ENCODE peak calls at places on chromosomes 12 and 14, in seven cellular contexts. R, G, M, Z, O, D and W are unnamed samples.

GRCh38 chr14:54724123-54724522 is 157.2 kb downstream of the SAMD4A start:
- DNase-seq in R (no peak), G (no peak), M (no peak), Z (no peak), O (no peak), D (no peak), W (no peak)

GRCh38 chr14:76977793-76978730 is 50.4 kb downstream of the IRF2BPL start:
- DNase-seq in R (peak; percentile 83), G (no peak), M (peak; percentile 91), Z (no peak), O (peak; percentile 48), D (peak; percentile 92), W (no peak)

GRCh38 chr12:16189849-16190248 is 87.6 kb downstream of the SLC15A5 start:
- DNase-seq in R (no peak), G (no peak), M (peak; percentile 28), Z (no peak), O (no peak), D (peak; percentile 4), W (no peak)

GRCh38 chr12:111467092-111467861 is 61.6 kb downstream of the SH2B3 start:
- DNase-seq in R (peak; percentile 46), G (peak; percentile 29), M (peak; percentile 65), Z (no peak), O (peak; percentile 30), D (no peak), W (no peak)

GRCh38 chr12:124906606-124907261 is 7.7 kb downstream of the UBC start:
- DNase-seq in R (peak; percentile 94), G (peak; percentile 96), M (peak; percentile 90), Z (peak; percentile 91), O (peak; percentile 92), D (peak; percentile 98), W (peak; percentile 86)

GRCh38 chr12:54398995-54399793 is 14.7 kb upstream of the ZNF385A start:
- DNase-seq in R (peak; percentile 87), G (peak; percentile 92), M (peak; percentile 78), Z (peak; percentile 94), O (peak; percentile 98), D (peak; percentile 87), W (peak; percentile 85)

GRCh38 chr12:115975411-115975810 is 302.1 kb downstream of the MED13L start:
- DNase-seq in R (no peak), G (no peak), M (no peak), Z (no peak), O (no peak), D (no peak), W (no peak)

GRCh38 chr12:87127272-87127671 is 871.1 kb upstream of the MGAT4C start:
- DNase-seq in R (no peak), G (no peak), M (peak; percentile 61), Z (no peak), O (no peak), D (no peak), W (no peak)

GRCh38 chr12:76874491-76875190 is 4.2 kb downstream of the CSRP2 start:
- DNase-seq in R (no peak), G (peak; percentile 72), M (no peak), Z (peak; percentile 83), O (peak; percentile 67), D (no peak), W (no peak)

GRCh38 chr14:85688024-85688423 is 158.1 kb downstream of the FLRT2 start:
- DNase-seq in R (peak; percentile 42), G (no peak), M (peak; percentile 31), Z (no peak), O (no peak), D (no peak), W (no peak)

GRCh38 chr12:2353281-2353680 is 300.5 kb downstream of the CACNA1C start:
- DNase-seq in R (no peak), G (no peak), M (no peak), Z (no peak), O (no peak), D (no peak), W (no peak)

GRCh38 chr12:67826946-67827719 is 162.1 kb upstream of the IFNG-AS1 start:
- DNase-seq in R (peak; percentile 71), G (no peak), M (peak; percentile 66), Z (no peak), O (no peak), D (no peak), W (no peak)

GRCh38 chr14:92963301-92964123 is 40.6 kb downstream of the CHGA start:
- DNase-seq in R (no peak), G (no peak), M (no peak), Z (no peak), O (no peak), D (no peak), W (no peak)

GRCh38 chr12:94690199-94690695 is 39.9 kb upstream of the TMCC3 start:
- DNase-seq in R (peak; percentile 34), G (no peak), M (no peak), Z (no peak), O (no peak), D (peak; percentile 38), W (no peak)

GRCh38 chr12:124551268-124552144 is 15.9 kb downstream of the NCOR2 start:
- DNase-seq in R (peak; percentile 68), G (peak; percentile 89), M (peak; percentile 33), Z (peak; percentile 83), O (no peak), D (peak; percentile 36), W (no peak)

GRCh38 chr14:103500148-103500990 is 22.3 kb downstream of the CKB start:
- DNase-seq in R (peak; percentile 82), G (peak; percentile 86), M (peak; percentile 81), Z (peak; percentile 87), O (peak; percentile 92), D (peak; percentile 79), W (peak; percentile 82)

GRCh38 chr12:101876861-101877815 is at the start of gene DRAM1:
- DNase-seq in R (peak; percentile 95), G (peak; percentile 80), M (peak; percentile 89), Z (peak; percentile 88), O (peak; percentile 85), D (peak; percentile 95), W (peak; percentile 69)

GRCh38 chr12:2256453-2256852 is 203.7 kb downstream of the CACNA1C start:
- DNase-seq in R (peak; percentile 90), G (no peak), M (peak; percentile 95), Z (no peak), O (no peak), D (no peak), W (no peak)

GRCh38 chr12:77070382-77071294 is 5.3 kb upstream of the E2F7 start:
- DNase-seq in R (no peak), G (no peak), M (no peak), Z (no peak), O (no peak), D (no peak), W (no peak)

GRCh38 chr12:130364578-130364977 is 26.9 kb downstream of the PIWIL1 start:
- DNase-seq in R (no peak), G (no peak), M (no peak), Z (no peak), O (no peak), D (no peak), W (no peak)

GRCh38 chr14:20631821-20632389 is 9.6 kb downstream of the OR6S1 start:
- DNase-seq in R (peak; percentile 69), G (peak; percentile 86), M (peak; percentile 56), Z (peak; percentile 74), O (peak; percentile 67), D (peak; percentile 40), W (no peak)

GRCh38 chr14:67837011-67837624 is 17.5 kb downstream of the RAD51B start:
- DNase-seq in R (peak; percentile 85), G (peak; percentile 77), M (peak; percentile 88), Z (no peak), O (no peak), D (peak; percentile 59), W (no peak)

DNA sequence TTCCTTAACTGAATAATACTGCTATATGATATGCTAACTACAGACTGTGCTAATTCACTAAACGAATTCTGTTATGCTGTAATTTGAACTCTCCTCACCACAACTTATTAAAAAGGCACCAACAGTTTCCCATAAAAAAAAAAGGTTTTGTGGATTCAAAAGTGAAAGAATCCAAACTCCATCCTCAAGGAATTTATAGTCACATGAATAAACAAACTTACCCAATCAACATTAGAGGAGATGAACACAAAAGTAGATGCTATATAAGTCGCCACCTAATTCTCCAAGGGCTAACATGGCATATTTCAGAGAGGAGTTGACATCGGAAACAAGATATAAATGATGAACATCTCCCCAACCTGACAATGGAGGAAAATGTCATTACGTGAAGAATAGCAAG is 265.4 kb upstream of the PRKD1 start:
- DNase-seq in R (no peak), G (no peak), M (no peak), Z (no peak), O (no peak), D (no peak), W (no peak)
- H3K9ac ChIP-seq in R (peak overlapping the region; percentile 85), G (no peak overlapping the region), M (no peak overlapping the region), Z (no peak overlapping the region), O (no peak overlapping the region), D (no peak overlapping the region), W (no peak overlapping the region)

DNA sequence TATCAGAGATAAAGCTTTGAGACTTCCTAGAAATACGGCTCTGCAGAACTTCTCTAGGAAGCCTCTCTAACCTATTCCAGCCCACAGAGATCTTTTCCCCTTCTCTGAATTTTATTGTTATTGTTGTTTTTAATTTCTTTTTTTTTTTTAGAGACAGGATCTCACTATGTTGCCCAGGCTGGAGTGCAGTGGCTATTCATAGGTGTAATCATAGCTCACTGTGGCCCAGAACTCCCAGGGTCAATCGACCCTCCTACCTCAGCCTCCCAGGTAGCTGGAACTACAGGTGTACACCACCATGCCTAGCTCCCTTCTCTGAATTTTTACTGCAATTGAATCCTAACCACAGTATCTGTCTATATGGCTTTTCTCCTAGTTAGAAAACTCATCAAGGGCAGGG is 19.6 kb downstream of the SLC7A8 start:
- DNase-seq in R (no peak), G (no peak), M (no peak), Z (no peak), O (no peak), D (no peak), W (no peak)
- H4K8ac ChIP-seq in R (no peak overlapping the region), G (no peak overlapping the region), M (no peak overlapping the region), Z (no peak overlapping the region), O (no peak overlapping the region), D (no peak overlapping the region), W (no peak overlapping the region)

DNA sequence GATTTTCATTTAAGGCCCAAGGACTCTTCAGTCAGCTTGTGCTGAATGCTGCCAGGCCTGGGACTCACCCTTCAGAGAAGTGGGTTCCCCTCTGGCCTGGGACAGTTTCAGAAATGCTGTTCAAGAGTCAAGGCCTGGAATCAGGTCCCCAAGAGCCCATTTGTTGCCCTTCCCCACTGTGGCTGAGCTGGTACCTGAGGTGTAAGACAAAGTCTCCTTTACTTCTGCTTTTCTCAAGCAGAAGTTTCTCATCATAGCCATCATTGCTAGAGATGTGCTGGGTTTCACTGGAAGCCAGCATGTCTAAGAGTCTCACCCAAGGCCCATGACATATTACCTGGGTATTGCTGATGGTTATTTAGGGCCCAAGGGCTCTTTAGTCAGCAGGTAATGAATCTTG is 8.9 kb downstream of the FANCM start:
- DNase-seq in R (no peak), G (no peak), M (no peak), Z (no peak), O (no peak), D (no peak), W (no peak)
- H3K27me3 ChIP-seq in R (no peaks in the 10 kb centered on the region), G (no peaks in the 10 kb centered on the region), M (no peaks in the 10 kb centered on the region), Z (no peaks in the 10 kb centered on the region), O (no peaks in the 10 kb centered on the region), D (no peaks in the 10 kb centered on the region), W (no peaks in the 10 kb centered on the region)

DNA sequence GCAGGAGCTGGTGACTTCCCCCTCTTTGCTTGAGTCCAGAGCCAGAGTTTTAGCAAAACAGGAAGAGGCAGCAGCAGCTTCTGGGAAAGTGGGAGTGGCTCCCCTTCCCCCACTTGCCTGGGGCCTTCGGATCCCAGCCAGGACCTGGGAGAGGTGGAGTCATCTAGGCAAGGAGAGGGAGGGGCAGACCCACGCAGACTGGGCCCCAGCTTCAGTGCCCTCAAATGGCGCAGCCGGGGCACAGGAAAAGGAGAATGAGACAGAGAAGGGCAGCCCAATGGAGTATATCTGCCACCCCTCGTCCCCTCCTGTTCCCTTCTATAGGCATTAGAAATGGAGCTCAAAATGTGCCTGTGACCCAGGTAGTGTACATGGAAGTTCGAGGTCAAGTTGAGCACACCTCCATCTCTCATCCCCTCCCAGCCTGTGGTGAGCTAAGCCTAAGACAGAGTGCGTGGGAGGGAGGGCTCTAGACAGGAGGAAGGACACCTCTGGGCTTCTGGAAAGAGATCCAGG is 9.3 kb upstream of the HDAC7 start:
- DNase-seq in R (peak; percentile 53), G (peak; percentile 84), M (peak; percentile 59), Z (peak; percentile 83), O (no peak), D (no peak), W (no peak)
- H3K9ac ChIP-seq in R (peak overlapping the region; percentile 75), G (peak overlapping the region; percentile 34), M (peak overlapping the region; percentile 2), Z (no peak overlapping the region), O (no peak overlapping the region), D (no peak overlapping the region), W (no peak overlapping the region)